ENCODE peak calls at places on chromosomes 5 and 9, in six cellular contexts. Z is choroid plexus epithelial cell, M is lower lobe of right lung, I is Caco-2, W is heart left ventricle, E is fibroblast of lung. N is an unnamed sample.

GRCh38 chr5:37835400-37835973 is 4.4 kb downstream of the GDNF start:
- DNase-seq in Z (no peak), M (no peak), I (no peak), W (no peak), E (no peak), N (no peak)

GRCh38 chr5:1374030-1374679 is 29.3 kb upstream of the CLPTM1L start:
- DNase-seq in Z (no peak), M (no peak), I (no peak), W (no peak), E (no peak), N (no peak)

GRCh38 chr5:96781031-96781733 is 26.6 kb downstream of the ERAP1 start:
- DNase-seq in Z (peak), M (no peak), I (no peak), W (no peak), E (peak), N (peak)

GRCh38 chr9:76773051-76773450 is 8.8 kb downstream of the PCA3 start:
- DNase-seq in Z (peak), M (no peak), I (no peak), W (no peak), E (peak), N (peak)

GRCh38 chr5:94469889-94470288 is 148.5 kb downstream of the KIAA0825 start:
- DNase-seq in Z (peak), M (no peak), I (no peak), W (no peak), E (peak), N (peak)

GRCh38 chr5:85077581-85077980 is 692.9 kb upstream of the EDIL3 start:
- DNase-seq in Z (peak), M (no peak), I (no peak), W (no peak), E (no peak), N (no peak)

GRCh38 chr9:128921881-128922763 is 1.3 kb downstream of the PHYHD1 start:
- DNase-seq in Z (peak), M (peak), I (no peak), W (peak), E (peak), N (peak)

GRCh38 chr9:116572095-116572748 is 114.9 kb upstream of the TRIM32 start:
- DNase-seq in Z (peak), M (peak), I (peak), W (peak), E (peak), N (peak)

GRCh38 chr5:14809369-14810144 is 62.0 kb downstream of the ANKH start:
- DNase-seq in Z (peak), M (peak), I (no peak), W (no peak), E (peak), N (peak)

GRCh38 chr5:168211245-168211644 is 80.2 kb upstream of the WWC1 start:
- DNase-seq in Z (no peak), M (no peak), I (no peak), W (no peak), E (no peak), N (no peak)

GRCh38 chr9:33795281-33795680 is at the start of gene PRSS3:
- DNase-seq in Z (no peak), M (no peak), I (no peak), W (no peak), E (no peak), N (no peak)

GRCh38 chr9:19379697-19380046 is 364 bp downstream of the RPS6 start:
- DNase-seq in Z (peak), M (no peak), I (no peak), W (no peak), E (no peak), N (peak)

GRCh38 chr5:42912184-42912766 is 100.6 kb upstream of the SELENOP start:
- DNase-seq in Z (peak), M (no peak), I (no peak), W (no peak), E (peak), N (peak)

GRCh38 chr5:174735498-174736350 is 11.3 kb downstream of the MSX2 start:
- DNase-seq in Z (no peak), M (no peak), I (peak), W (no peak), E (no peak), N (no peak)

GRCh38 chr9:115202960-115203751 is 85.2 kb upstream of the TNC start:
- DNase-seq in Z (peak), M (no peak), I (no peak), W (no peak), E (peak), N (peak)

GRCh38 chr5:124651663-124652513 is 94.6 kb downstream of the ZNF608 start:
- DNase-seq in Z (peak), M (peak), I (peak), W (peak), E (peak), N (no peak)

GRCh38 chr5:32123889-32124676 is 50.0 kb downstream of the GOLPH3 start:
- DNase-seq in Z (no peak), M (no peak), I (no peak), W (no peak), E (no peak), N (no peak)

GRCh38 chr5:63398346-63398745 is 563.9 kb downstream of the HTR1A start:
- DNase-seq in Z (no peak), M (no peak), I (peak), W (no peak), E (no peak), N (peak)

GRCh38 chr9:13144176-13144820 is 135.2 kb downstream of the MPDZ start:
- DNase-seq in Z (no peak), M (no peak), I (no peak), W (no peak), E (peak), N (no peak)

GRCh38 chr5:8685704-8686103 is 816.8 kb downstream of the MTRR start:
- DNase-seq in Z (no peak), M (no peak), I (no peak), W (no peak), E (no peak), N (no peak)

GRCh38 chr5:2039180-2039531 is 156.4 kb upstream of the IRX4 start:
- DNase-seq in Z (no peak), M (no peak), I (no peak), W (no peak), E (no peak), N (no peak)

GRCh38 chr9:4489562-4489918 is 728 bp upstream of the SLC1A1 start:
- DNase-seq in Z (peak), M (no peak), I (no peak), W (no peak), E (peak), N (peak)

GRCh38 chr5:136185974-136186373 is 7.0 kb downstream of the SMIM32 start:
- DNase-seq in Z (no peak), M (no peak), I (no peak), W (no peak), E (no peak), N (no peak)

GRCh38 chr9:2837915-2838314 is 6.0 kb downstream of the PUM3 start:
- DNase-seq in Z (peak), M (no peak), I (no peak), W (no peak), E (peak), N (peak)

GRCh38 chr9:123940721-123941534 is 11.0 kb upstream of the DENND1A start:
- DNase-seq in Z (no peak), M (no peak), I (no peak), W (no peak), E (no peak), N (no peak)

GRCh38 chr5:154646841-154647759 is 108.1 kb upstream of the LARP1 start:
- DNase-seq in Z (peak), M (peak), I (peak), W (peak), E (peak), N (peak)

GRCh38 chr9:69376651-69377050 is 51.6 kb downstream of the ENTREP1 start:
- DNase-seq in Z (peak), M (peak), I (no peak), W (no peak), E (peak), N (peak)

GRCh38 chr5:3339798-3340115 is 255.9 kb upstream of the IRX1 start:
- DNase-seq in Z (no peak), M (no peak), I (no peak), W (peak), E (no peak), N (no peak)

DNA sequence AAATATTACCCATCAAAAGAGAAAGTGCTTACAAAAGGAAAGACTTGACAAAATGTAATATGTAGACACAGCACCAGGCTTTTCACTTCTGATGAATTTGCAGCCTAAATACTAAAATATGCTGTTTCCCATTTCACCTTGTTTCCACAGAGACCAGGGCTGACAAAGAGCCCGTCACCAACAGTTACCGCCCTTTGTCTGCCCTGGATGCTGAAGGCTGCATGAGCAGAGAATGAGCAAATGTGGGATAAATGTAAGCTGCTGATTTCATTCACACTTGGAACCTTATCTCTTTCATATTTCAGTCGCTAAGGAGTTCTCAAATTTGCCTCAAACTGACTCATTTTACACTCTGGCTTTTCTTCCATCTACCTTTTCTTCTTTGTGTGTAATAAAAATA is 213.9 kb downstream of the TMEM167A start:
- DNase-seq in Z (peak), M (no peak), I (no peak), W (no peak), E (no peak), N (no peak)
- H3K4me3 ChIP-seq in Z (no peak), M (no peak), I (no peak), W (no peak), E (no peak), N (no peak)

DNA sequence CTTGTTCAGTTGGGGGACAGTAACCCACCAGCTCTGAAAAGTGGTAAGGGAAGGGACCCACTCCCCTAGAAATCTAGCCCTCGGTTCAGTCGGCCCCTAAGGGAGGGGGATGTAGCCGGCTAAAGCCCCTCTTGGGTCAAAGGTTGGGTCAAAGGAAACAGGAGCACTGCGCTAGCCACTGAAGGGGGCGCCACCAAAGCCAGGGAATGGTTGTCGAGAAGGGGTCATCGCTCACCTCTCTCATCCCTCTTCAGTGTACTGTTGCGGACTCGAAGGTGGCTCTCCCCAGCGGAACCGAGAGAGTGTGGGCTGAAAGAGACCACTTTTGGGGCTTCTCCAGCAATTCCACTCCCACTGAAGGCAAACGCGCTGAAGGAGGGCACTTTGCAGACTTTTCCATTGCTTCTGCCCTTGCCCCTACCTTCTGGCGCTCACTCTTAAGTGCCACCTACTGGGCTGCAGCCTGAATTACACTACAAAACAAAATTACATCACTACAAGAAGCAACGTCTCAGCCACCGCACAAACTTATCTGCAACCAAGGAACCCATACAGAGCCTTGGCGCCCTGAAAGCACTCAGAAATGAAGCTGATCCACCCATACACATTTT is 396.9 kb downstream of the PDE4D start:
- DNase-seq in Z (peak), M (no peak), I (peak), W (no peak), E (peak), N (peak)
- TF ChIP-seq CTCF in Z (peak), M (peak), I (peak), W (peak), E (peak), N (peak)

DNA sequence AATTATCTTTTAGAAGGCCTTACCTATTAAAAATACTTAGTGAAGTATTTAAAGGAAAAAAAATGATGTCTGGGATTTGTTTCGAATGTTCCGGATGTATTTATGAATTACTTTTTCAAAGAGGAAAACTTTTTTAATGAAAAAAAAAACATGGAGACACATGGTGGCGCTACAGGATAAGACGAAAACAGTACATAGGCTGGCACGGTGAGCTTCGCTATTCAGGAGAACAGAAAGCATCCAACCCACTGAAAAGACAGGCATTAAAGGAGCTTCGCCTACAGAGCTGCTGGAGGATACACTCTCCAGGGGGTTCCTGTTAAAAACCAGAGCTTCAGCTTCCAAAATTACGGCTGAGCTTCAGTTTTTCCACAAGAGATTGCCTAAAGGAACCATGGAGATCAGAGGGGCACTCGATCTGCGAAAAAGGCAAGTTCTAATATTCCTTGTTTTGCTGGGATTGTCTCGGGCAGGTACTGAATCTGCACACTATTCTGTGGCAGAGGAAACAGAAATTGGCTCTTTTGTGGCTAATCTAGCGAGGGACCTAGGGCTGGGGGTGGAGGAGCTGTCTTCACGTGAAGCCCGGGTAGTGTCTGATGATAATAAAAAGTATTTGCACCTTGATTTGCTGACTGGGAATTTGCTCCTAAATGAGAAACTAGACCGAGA is at the start of gene PCDHB14:
- DNase-seq in Z (peak), M (no peak), I (no peak), W (no peak), E (peak), N (peak)
- H3K4me3 ChIP-seq in Z (no peak), M (peak), I (peak), W (peak), E (no peak), N (no peak)

GRCh38 chr5:139394123-139394653 is 716 bp downstream of the PROB1 start:
- DNase-seq in Z (peak), M (no peak), I (no peak), W (peak), E (peak), N (no peak)
- TF ChIP-seq CTCF in Z (peak), M (peak), I (no peak), W (peak), E (peak), N (no peak)

GRCh38 chr9:137256839-137257238 is 1.7 kb downstream of the NELFB start:
- DNase-seq in Z (no peak), M (no peak), I (no peak), W (peak), E (no peak), N (no peak)
- H3K4me3 ChIP-seq in Z (peak), M (peak), I (peak), W (no peak), E (no peak), N (peak)

GRCh38 chr9:74940600-74940999 is 12.1 kb downstream of the C9orf40 start:
- DNase-seq in Z (no peak), M (no peak), I (peak), W (no peak), E (no peak), N (peak)
- TF ChIP-seq CTCF in Z (no peak), M (no peak), I (no peak), W (peak), E (no peak), N (no peak)

GRCh38 chr5:75574791-75575190 is 36.5 kb upstream of the ANKDD1B start:
- DNase-seq in Z (peak), M (no peak), I (no peak), W (no peak), E (peak), N (peak)
- H3K4me3 ChIP-seq in Z (no peak), M (no peak), I (no peak), W (no peak), E (no peak), N (no peak)

GRCh38 chr5:169546346-169546745 is 37.2 kb upstream of the SPDL1 start:
- DNase-seq in Z (no peak), M (no peak), I (no peak), W (no peak), E (no peak), N (no peak)

GRCh38 chr5:169549453-169549852 is 34.1 kb upstream of the SPDL1 start:
- DNase-seq in Z (no peak), M (no peak), I (no peak), W (no peak), E (no peak), N (peak)

GRCh38 chr5:169550227-169550626 is 33.3 kb upstream of the SPDL1 start:
- DNase-seq in Z (no peak), M (no peak), I (no peak), W (no peak), E (no peak), N (no peak)

GRCh38 chr5:169547508-169547907 is 36.1 kb upstream of the SPDL1 start:
- DNase-seq in Z (peak), M (no peak), I (no peak), W (no peak), E (peak), N (no peak)

DNA sequence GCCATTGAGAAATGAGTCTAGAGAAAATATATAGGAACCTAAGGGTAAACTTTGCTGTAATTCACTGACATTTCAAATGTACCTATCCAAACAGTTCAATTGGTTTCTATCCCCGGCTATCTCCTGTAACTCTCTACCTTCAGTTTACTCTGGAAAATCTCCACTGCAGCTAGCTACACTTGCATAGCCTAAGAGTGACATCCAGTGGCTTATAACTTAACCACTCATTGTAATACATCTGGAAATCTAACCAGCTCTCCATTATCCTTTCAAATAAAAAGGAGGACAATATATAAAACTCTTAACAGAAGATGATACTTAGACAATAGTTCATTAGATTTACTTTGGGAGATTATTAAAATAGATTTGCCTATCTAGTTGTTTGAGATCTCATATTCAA is 35.3 kb upstream of the SPDL1 start:
- DNase-seq in Z (peak), M (no peak), I (no peak), W (no peak), E (peak), N (peak)
- TF ChIP-seq CTCF in Z (peak), M (peak), I (peak), W (peak), E (peak), N (peak)

GRCh38 chr5:17340816-17341215 is 123.4 kb downstream of the BASP1 start:
- DNase-seq in Z (peak), M (no peak), I (no peak), W (no peak), E (peak), N (peak)
- H3K4me3 ChIP-seq in Z (no peak), M (no peak), I (no peak), W (no peak), E (no peak), N (no peak)

N was measured in fibroblast of mammary gland.